ENCODE peak calls at places on chromosomes 4 and X, in seven cellular contexts. G is GM12878, D is breast epithelium, Y is spleen, Q is HCT116, S is HL-60, X is endothelial cell of umbilical vein. R is an unnamed sample.

GRCh38 chr4:71814433-71814832 is 30.6 kb upstream of the GC start:
- DNase-seq in Y (no peak), S (no peak), D (no peak), G (no peak), X (no peak), Q (no peak), R (no peak)

GRCh38 chr4:41744572-41745291 is 3.8 kb downstream of the PHOX2B start:
- DNase-seq in Y (no peak), Q (no peak), G (no peak), S (no peak), X (no peak), D (no peak), R (no peak)

GRCh38 chr4:187207931-187208330 is 484.3 kb upstream of the FAT1 start:
- DNase-seq in X (no peak), Q (no peak), S (no peak), G (no peak), D (no peak), Y (no peak), R (no peak)

GRCh38 chrX:13177921-13178320 is 133.5 kb upstream of the FAM9C start:
- DNase-seq in S (no peak), D (no peak), Y (no peak), Q (no peak), X (no peak), G (no peak), R (no peak)

GRCh38 chr4:52051615-52052474 is 741 bp downstream of the SPATA18 start:
- DNase-seq in G (no peak), D (peak), X (peak), Y (peak), S (peak), Q (no peak), R (peak)

GRCh38 chrX:109281478-109282275 is 200.2 kb downstream of the GUCY2F start:
- DNase-seq in G (no peak), Q (no peak), Y (no peak), D (no peak), S (no peak), X (peak), R (no peak)

GRCh38 chrX:31199051-31199769 is 127.4 kb upstream of the FTHL17 start:
- DNase-seq in Q (no peak), D (no peak), Y (no peak), S (no peak), X (peak), G (no peak), R (no peak)

GRCh38 chr4:21474195-21474594 is 474.4 kb downstream of the KCNIP4 start:
- DNase-seq in S (no peak), Y (no peak), G (no peak), Q (no peak), D (no peak), X (no peak), R (no peak)

GRCh38 chrX:11113731-11114130 is 2.6 kb downstream of the HCCS start:
- DNase-seq in Y (no peak), S (no peak), G (no peak), X (peak), D (no peak), Q (no peak), R (no peak)
- TF ChIP-seq POLR2AphosphoS5 in Y (no peak), S (no peak), G (no peak), X (no peak), D (no peak), Q (no peak), R (no peak)

DNA sequence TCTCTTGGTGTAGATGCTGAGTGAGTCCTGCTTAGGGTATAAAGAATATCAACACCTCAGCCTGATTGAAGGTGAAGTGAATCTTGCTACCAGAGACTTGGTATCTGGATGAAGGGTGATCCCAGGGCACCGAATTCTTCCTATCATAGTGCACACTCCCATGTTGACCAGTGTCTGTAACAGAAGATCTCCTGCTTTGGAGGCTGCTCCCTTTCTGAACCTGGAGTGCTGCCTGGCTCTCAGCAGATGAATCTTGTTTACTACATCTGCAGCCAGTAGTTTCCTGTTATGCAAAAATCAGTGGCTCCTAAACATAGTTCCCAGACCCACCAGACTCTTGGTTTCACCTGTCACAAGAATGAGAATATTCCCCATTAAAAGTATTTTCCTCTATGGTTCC is 191.7 kb upstream of the GK2 start:
- DNase-seq in G (no peak), S (no peak), Y (no peak), D (no peak), X (no peak), Q (no peak), R (no peak)
- TF ChIP-seq POLR2AphosphoS5 in G (no peak), S (no peak), Y (no peak), D (no peak), X (no peak), Q (no peak), R (no peak)

DNA sequence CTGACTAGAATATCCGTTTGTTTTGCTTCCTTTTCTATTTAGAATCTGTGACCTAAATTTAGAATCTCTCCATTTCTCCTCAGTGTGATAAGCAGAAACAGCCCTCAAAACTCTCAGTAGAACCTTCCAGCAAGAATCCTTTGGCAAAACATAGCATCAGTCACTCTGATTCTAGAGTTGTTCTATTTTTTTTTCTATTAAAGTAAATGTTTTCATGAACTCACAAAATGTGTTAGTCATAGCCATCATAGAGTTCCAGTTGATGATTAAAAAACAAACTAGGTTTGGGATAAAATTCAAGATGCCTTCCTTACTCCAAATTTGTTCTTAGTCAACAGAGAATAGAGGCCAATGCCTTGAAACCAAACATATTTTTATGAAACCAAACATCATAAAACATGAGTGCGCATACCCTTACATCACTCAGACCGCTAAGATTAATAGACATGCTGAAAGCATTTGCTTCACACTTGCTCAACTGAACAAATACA is 13.2 kb upstream of the C1QTNF7 start:
- DNase-seq in Q (no peak), S (no peak), D (no peak), X (no peak), G (no peak), Y (no peak), R (no peak)
- TF ChIP-seq POLR2AphosphoS5 in Q (no peak), S (no peak), D (peak), X (no peak), G (no peak), Y (no peak), R (no peak)

GRCh38 chr4:130214268-130214667 is 1118.3 kb downstream of the C4orf33 start:
- DNase-seq in S (no peak), X (no peak), D (no peak), G (no peak), Y (no peak), Q (no peak), R (no peak)
- TF ChIP-seq POLR2AphosphoS5 in S (no peak), X (no peak), D (no peak), G (no peak), Y (no peak), Q (no peak), R (no peak)

DNA sequence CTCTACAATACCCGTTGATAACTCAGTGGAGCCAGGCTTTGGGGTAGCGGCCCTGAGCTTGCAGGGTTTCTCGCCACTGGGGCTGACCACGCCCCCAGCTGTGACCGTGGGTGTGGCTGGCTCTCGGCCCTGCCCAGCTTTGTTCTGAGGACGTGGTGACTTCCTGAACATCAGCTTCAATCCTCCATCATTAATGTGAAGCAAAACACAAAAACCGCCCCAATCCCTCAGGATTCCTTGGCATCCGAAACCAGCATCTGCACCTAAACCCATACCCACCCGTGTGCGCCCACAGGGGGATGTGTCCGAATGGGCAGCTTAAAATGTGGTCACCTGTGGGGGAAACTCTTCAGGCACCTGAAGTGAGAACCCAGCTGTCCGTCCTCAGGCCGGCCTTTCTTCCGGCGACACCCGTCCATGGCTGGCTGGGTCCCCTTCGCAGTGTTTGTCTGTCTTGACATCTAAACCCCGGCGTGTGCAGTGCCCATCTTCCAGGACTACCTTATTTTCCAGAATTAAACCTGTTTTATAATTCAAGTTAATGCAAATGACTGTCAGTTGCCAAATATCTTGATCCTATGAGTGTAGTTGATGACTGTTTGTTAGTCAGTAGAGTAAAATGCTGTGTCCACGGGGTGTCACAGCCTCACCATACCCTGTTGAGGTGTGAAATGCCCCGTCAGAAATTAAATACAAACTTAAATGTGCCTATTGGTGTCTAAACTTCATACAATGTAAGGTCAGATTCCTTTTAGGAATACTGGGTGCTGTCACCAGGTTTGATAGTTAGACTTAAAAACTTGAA is 27.3 kb downstream of the NELFA start:
- DNase-seq in X (no peak), Y (peak), S (peak), D (no peak), G (no peak), Q (peak), R (no peak)
- TF ChIP-seq POLR2AphosphoS5 in X (no peak), Y (peak), S (no peak), D (no peak), G (no peak), Q (no peak), R (no peak)

R was measured in GM12891.